ENCODE peak calls at places on chromosomes 12 and 14, in seven cellular contexts. P is WTC11, X is psoas muscle, B is hippocampal formation, S is NCI-H446, E is mesothelial cell of epicardium, G is tibial nerve. K is an unnamed sample.

GRCh38 chr12:95134085-95134484 is 60.7 kb upstream of the NR2C1 start:
- DNase-seq in E (no peak), P (no peak), B (no peak), G (no peak), S (no peak), X (no peak), K (no peak)

GRCh38 chr12:121918679-121919038 is 267 bp downstream of the CFAP251 start:
- DNase-seq in X (no peak), E (no peak), S (no peak), P (peak), B (no peak), G (no peak), K (no peak)

GRCh38 chr12:101127521-101128219 is 82.4 kb downstream of the SLC5A8 start:
- DNase-seq in S (no peak), B (no peak), P (no peak), G (no peak), X (no peak), E (no peak), K (no peak)

GRCh38 chr12:12072064-12072760 is 1.5 kb downstream of the BCL2L14 start:
- DNase-seq in S (no peak), B (no peak), E (no peak), G (no peak), X (no peak), P (no peak), K (no peak)

GRCh38 chr12:46808317-46808716 is 17.5 kb downstream of the SLC38A4 start:
- DNase-seq in X (no peak), E (no peak), S (no peak), P (no peak), B (no peak), G (no peak), K (no peak)

GRCh38 chr14:77342726-77343397 is 22.0 kb downstream of the GSTZ1 start:
- DNase-seq in S (no peak), X (no peak), P (no peak), B (no peak), G (no peak), E (no peak), K (no peak)

GRCh38 chr12:111197545-111197944 is 171.3 kb downstream of the PHETA1 start:
- DNase-seq in E (no peak), B (no peak), P (no peak), G (no peak), S (no peak), X (no peak), K (no peak)

GRCh38 chr12:90000721-90001120 is 292.1 kb upstream of the ATP2B1 start:
- DNase-seq in X (no peak), S (no peak), G (no peak), B (no peak), E (no peak), P (no peak), K (no peak)